ENCODE peak calls at places on chromosomes 4 and X, in eight cellular contexts. C is OCI-LY7, B is PC-3, Q is GM23248, P is GM23338, U is MM.1S, Y is hepatocyte, H is neural progenitor cell. M is an unnamed sample.

GRCh38 chr4:13312264-13312663 is 171.9 kb downstream of the RAB28 start:
- DNase-seq in H (no peak), Y (no peak), Q (no peak), B (no peak), C (no peak), P (peak; percentile 10), U (no peak), M (no peak)

GRCh38 chr4:16667464-16667863 is 231.0 kb downstream of the LDB2 start:
- DNase-seq in Q (peak; percentile 96), H (no peak), B (peak; percentile 71), P (no peak), U (no peak), C (no peak), Y (no peak), M (no peak)

GRCh38 chr4:151202851-151203455 is 74.0 kb upstream of the PRSS48 start:
- DNase-seq in Q (no peak), B (no peak), C (no peak), H (no peak), P (peak; percentile 51), U (no peak), Y (no peak), M (no peak)

GRCh38 chr4:138050601-138051000 is 191.5 kb downstream of the SLC7A11 start:
- DNase-seq in Y (no peak), P (peak; percentile 51), C (no peak), U (no peak), B (no peak), H (peak; percentile 83), Q (no peak), M (no peak)

GRCh38 chr4:182917182-182918043 is at the start of gene DCTD:
- DNase-seq in Q (peak; percentile 86), B (peak; percentile 62), P (peak; percentile 87), H (peak; percentile 92), C (peak; percentile 93), U (peak; percentile 93), Y (peak; percentile 91), M (no peak)

GRCh38 chr4:53596901-53597300 is 5.6 kb upstream of the LNX1 start:
- DNase-seq in U (no peak), B (no peak), Y (no peak), C (no peak), P (no peak), H (no peak), Q (no peak), M (no peak)

GRCh38 chrX:29466441-29466840 is 748.9 kb upstream of the MAGEB2 start:
- DNase-seq in H (no peak), C (no peak), U (no peak), B (no peak), Y (no peak), Q (peak; percentile 1), P (no peak), M (no peak)

GRCh38 chrX:118383120-118383519 is 37.2 kb downstream of the WDR44 start:
- DNase-seq in B (no peak), Q (peak; percentile 45), P (no peak), H (no peak), C (no peak), U (no peak), Y (no peak), M (no peak)

GRCh38 chr4:10887600-10887999 is 203.0 kb upstream of the CLNK start:
- DNase-seq in Y (no peak), U (no peak), P (no peak), H (no peak), Q (no peak), B (no peak), C (no peak), M (no peak)

GRCh38 chr4:154124539-154125255 is 335.8 kb upstream of the SFRP2 start:
- DNase-seq in H (no peak), B (peak; percentile 53), U (no peak), Q (peak; percentile 96), P (no peak), C (no peak), Y (no peak), M (peak; percentile 65)

GRCh38 chr4:173415885-173416658 is 17.2 kb upstream of the SCRG1 start:
- DNase-seq in H (no peak), Y (no peak), C (no peak), U (no peak), Q (no peak), B (no peak), P (peak; percentile 16), M (no peak)

GRCh38 chr4:76723916-76724315 is 174.0 kb downstream of the SOWAHB start:
- DNase-seq in Y (no peak), H (peak; percentile 42), C (no peak), B (peak; percentile 64), P (peak; percentile 44), U (no peak), Q (peak; percentile 91), M (peak; percentile 68)

GRCh38 chrX:71017396-71017939 is 50.7 kb downstream of the SNX12 start:
- DNase-seq in C (no peak), U (no peak), B (no peak), Q (no peak), Y (no peak), H (no peak), P (no peak), M (no peak)

GRCh38 chr4:71417150-71417549 is 78.3 kb downstream of the SLC4A4 start:
- DNase-seq in C (no peak), H (no peak), Q (no peak), B (no peak), U (no peak), Y (peak; percentile 11), P (no peak), M (no peak)
- TF ChIP-seq EZH2phosphoT487 in C (no peak), H (no peak), Q (no peak), B (no peak), U (no peak), Y (no peak), P (no peak), M (no peak)

DNA sequence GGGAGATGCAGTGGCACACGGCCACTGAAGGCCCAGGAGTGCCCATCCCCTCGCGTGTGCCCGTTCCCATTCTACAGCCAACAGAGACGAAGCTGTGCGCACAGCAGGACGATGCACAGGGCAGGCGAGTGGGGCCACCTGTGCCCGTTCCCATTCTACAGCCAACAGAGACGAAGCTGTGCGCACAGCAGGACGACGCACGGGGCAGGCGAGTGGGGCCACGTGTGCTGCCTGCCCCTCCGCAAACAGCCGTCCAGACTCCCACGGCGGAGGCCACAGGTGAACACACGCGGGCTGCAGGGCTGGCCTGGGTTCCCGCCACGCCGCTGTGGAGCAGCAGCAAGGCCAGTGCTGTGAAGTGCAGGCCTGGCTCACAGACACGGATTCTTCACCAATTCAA is 32.0 kb downstream of the GAK start:
- DNase-seq in Q (no peak), B (no peak), U (no peak), H (no peak), Y (no peak), C (no peak), P (no peak), M (no peak)
- H4K20me1 ChIP-seq in Q (no peaks in the 10 kb centered on the region), B (no peaks in the 10 kb centered on the region), U (no peaks in the 10 kb centered on the region), H (no peaks in the 10 kb centered on the region), Y (no peaks in the 10 kb centered on the region), C (no peaks in the 10 kb centered on the region), P (no peaks in the 10 kb centered on the region), M (no peaks in the 10 kb centered on the region)

DNA sequence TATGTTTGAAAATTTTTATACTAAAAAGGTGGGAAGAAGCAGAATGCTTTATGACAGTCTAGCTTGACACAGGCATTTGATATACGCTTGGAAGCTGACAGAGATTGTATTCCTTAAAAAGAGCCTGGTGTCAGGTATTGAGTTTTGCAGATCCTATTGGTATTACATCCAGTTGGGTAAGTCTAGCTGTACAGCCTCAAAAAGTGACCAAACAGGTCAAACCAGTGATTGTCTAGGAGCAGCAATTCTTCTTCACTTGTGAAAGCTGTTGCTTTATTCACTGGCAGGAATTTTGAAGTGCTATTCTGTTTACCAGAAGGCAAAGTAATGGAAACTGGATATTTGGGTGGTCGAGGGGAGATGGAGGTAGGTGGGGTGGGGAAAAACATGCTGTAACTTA is 77.5 kb downstream of the UCHL1 start:
- DNase-seq in B (peak; percentile 83), U (no peak), Q (no peak), P (no peak), H (no peak), Y (peak; percentile 29), C (no peak), M (no peak)
- TF ChIP-seq EZH2phosphoT487 in B (no peak), U (no peak), Q (no peak), P (no peak), H (no peak), Y (no peak), C (no peak), M (no peak)

GRCh38 chrX:135295238-135295943 is 13.9 kb upstream of the ETDC start:
- DNase-seq in C (no peak), P (peak; percentile 80), Y (peak; percentile 54), H (peak; percentile 81), Q (no peak), B (no peak), U (peak; percentile 79), M (no peak)

DNA sequence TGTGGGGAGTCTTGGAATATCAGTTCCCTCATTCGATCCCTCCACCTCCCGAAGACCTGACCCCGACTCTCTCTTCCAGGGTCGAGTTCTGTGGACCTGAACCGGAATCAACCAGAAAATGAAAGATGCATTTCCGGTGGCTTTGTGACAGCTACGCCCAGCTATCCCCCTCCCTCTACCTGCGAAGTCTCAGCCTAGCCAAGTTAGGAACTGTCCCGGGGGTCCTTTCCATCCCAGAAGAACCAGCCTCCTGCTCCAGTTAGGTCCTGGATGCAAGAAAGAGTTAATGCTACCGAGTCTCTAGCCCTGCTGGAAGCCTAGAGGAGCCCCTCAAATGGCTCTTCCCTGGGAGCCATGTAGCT is 13.4 kb upstream of the ETDC start:
- DNase-seq in C (no peak), P (no peak), U (no peak), Y (no peak), H (no peak), Q (no peak), B (no peak), M (no peak)
- H4K20me1 ChIP-seq in C (no peaks in the 10 kb centered on the region), P (no peaks in the 10 kb centered on the region), U (no peaks in the 10 kb centered on the region), Y (no peaks in the 10 kb centered on the region), H (no peaks in the 10 kb centered on the region), Q (no peaks in the 10 kb centered on the region), B (no peaks in the 10 kb centered on the region), M (no peaks in the 10 kb centered on the region)

GRCh38 chrX:73867144-73867543 is 304.1 kb downstream of the CHIC1 start:
- DNase-seq in U (no peak), Q (no peak), H (no peak), P (no peak), C (no peak), B (no peak), Y (no peak), M (no peak)
- TF ChIP-seq EZH2phosphoT487 in U (no peak), Q (no peak), H (no peak), P (no peak), C (no peak), B (no peak), Y (no peak), M (no peak)

M was measured in HCT116.